ENCODE peak calls at places on chromosome 10, in nine cellular contexts. H, C, N, J, Z, B, S, F and U are unnamed samples.

GRCh38 chr10:57014758-57015157 is 653.7 kb upstream of the ZWINT start:
- DNase-seq in H (no peak), C (no peak), N (no peak), J (no peak), Z (no peak), B (no peak), S (no peak), F (no peak), U (no peak)

GRCh38 chr10:104199567-104199966 is 32.6 kb downstream of the CFAP43 start:
- DNase-seq in H (no peak), C (no peak), N (peak; percentile 54), J (no peak), Z (no peak), B (no peak), S (no peak), F (no peak), U (no peak)

GRCh38 chr10:27547482-27547881 is 43.4 kb downstream of the RAB18 start:
- DNase-seq in H (no peak), C (no peak), N (no peak), J (no peak), Z (no peak), B (no peak), S (no peak), F (no peak), U (no peak)

GRCh38 chr10:13913890-13914289 is 327.1 kb downstream of the PRPF18 start:
- DNase-seq in H (no peak), C (peak; percentile 46), N (no peak), J (no peak), Z (no peak), B (no peak), S (no peak), F (no peak), U (peak; percentile 64)

GRCh38 chr10:79178070-79178576 is 109.4 kb downstream of the ZMIZ1 start:
- DNase-seq in H (no peak), C (no peak), N (no peak), J (no peak), Z (no peak), B (no peak), S (no peak), F (no peak), U (no peak)

GRCh38 chr10:124083740-124084397 is 9.5 kb downstream of the CHST15 start:
- DNase-seq in H (no peak), C (no peak), N (no peak), J (no peak), Z (no peak), B (no peak), S (no peak), F (no peak), U (no peak)

GRCh38 chr10:125123363-125124113 is 36.8 kb downstream of the CTBP2 start:
- DNase-seq in H (peak; percentile 87), C (peak; percentile 68), N (peak; percentile 79), J (peak; percentile 96), Z (no peak), B (peak; percentile 93), S (no peak), F (no peak), U (peak; percentile 70)

GRCh38 chr10:63713191-63714144 is 192.3 kb downstream of the REEP3 start:
- DNase-seq in H (peak; percentile 85), C (peak; percentile 39), N (no peak), J (peak; percentile 53), Z (no peak), B (peak; percentile 38), S (no peak), F (no peak), U (peak; percentile 61)

GRCh38 chr10:93745411-93746065 is 12.2 kb upstream of the LGI1 start:
- DNase-seq in H (no peak), C (peak; percentile 38), N (peak; percentile 26), J (peak; percentile 23), Z (no peak), B (peak; percentile 37), S (no peak), F (no peak), U (peak; percentile 74)

GRCh38 chr10:100866010-100866409 is 46.8 kb upstream of the SLF2 start:
- DNase-seq in H (no peak), C (no peak), N (no peak), J (no peak), Z (no peak), B (no peak), S (no peak), F (no peak), U (no peak)

GRCh38 chr10:98349508-98349922 is 65.5 kb downstream of the PYROXD2 start:
- DNase-seq in H (peak; percentile 71), C (no peak), N (no peak), J (no peak), Z (no peak), B (peak; percentile 33), S (no peak), F (no peak), U (no peak)

GRCh38 chr10:113780681-113781250 is 29.3 kb downstream of the PLEKHS1 start:
- DNase-seq in H (no peak), C (no peak), N (no peak), J (no peak), Z (no peak), B (no peak), S (no peak), F (no peak), U (peak; percentile 60)

GRCh38 chr10:97321032-97321806 is 2.1 kb downstream of the FRAT1 start:
- DNase-seq in H (peak; percentile 65), C (peak; percentile 63), N (no peak), J (no peak), Z (no peak), B (no peak), S (no peak), F (peak; percentile 2), U (peak; percentile 78)

GRCh38 chr10:89494615-89495014 is 40.8 kb downstream of the SLC16A12 start:
- DNase-seq in H (no peak), C (no peak), N (no peak), J (no peak), Z (no peak), B (no peak), S (no peak), F (no peak), U (no peak)

GRCh38 chr10:104777086-104777799 is 136.2 kb downstream of the SORCS3 start:
- DNase-seq in H (no peak), C (no peak), N (no peak), J (no peak), Z (no peak), B (no peak), S (no peak), F (no peak), U (peak; percentile 48)

GRCh38 chr10:118496525-118496924 is 98.9 kb downstream of the PRLHR start:
- DNase-seq in H (no peak), C (no peak), N (no peak), J (no peak), Z (no peak), B (no peak), S (no peak), F (no peak), U (no peak)

GRCh38 chr10:46541017-46541661 is 15.3 kb downstream of the GPRIN2 start:
- DNase-seq in H (peak; percentile 66), C (peak; percentile 28), N (peak; percentile 33), J (no peak), Z (no peak), B (no peak), S (no peak), F (no peak), U (no peak)

GRCh38 chr10:69201045-69201444 is 19.1 kb upstream of the HKDC1 start:
- DNase-seq in H (no peak), C (no peak), N (no peak), J (no peak), Z (no peak), B (no peak), S (no peak), F (no peak), U (no peak)

GRCh38 chr10:113746188-113746950 is 5.1 kb upstream of the PLEKHS1 start:
- DNase-seq in H (peak; percentile 61), C (no peak), N (peak; percentile 22), J (no peak), Z (no peak), B (peak; percentile 8), S (no peak), F (no peak), U (no peak)

GRCh38 chr10:91540714-91541113 is 92.2 kb downstream of the PPP1R3C start:
- DNase-seq in H (no peak), C (no peak), N (no peak), J (peak; percentile 45), Z (no peak), B (peak; percentile 8), S (no peak), F (no peak), U (no peak)

GRCh38 chr10:86336341-86336740 is 30.3 kb downstream of the GRID1 start:
- DNase-seq in H (peak; percentile 23), C (no peak), N (no peak), J (no peak), Z (no peak), B (no peak), S (no peak), F (no peak), U (no peak)

GRCh38 chr10:80517416-80518142 is 20.1 kb upstream of the SH2D4B start:
- DNase-seq in H (peak; percentile 54), C (no peak), N (no peak), J (no peak), Z (no peak), B (no peak), S (no peak), F (no peak), U (no peak)

GRCh38 chr10:51092402-51092801 is 18.1 kb downstream of the PRKG1 start:
- DNase-seq in H (peak; percentile 82), C (peak; percentile 62), N (peak; percentile 4), J (no peak), Z (no peak), B (peak; percentile 79), S (no peak), F (no peak), U (peak; percentile 79)

GRCh38 chr10:71293446-71294090 is 25.5 kb upstream of the SLC29A3 start:
- DNase-seq in H (no peak), C (no peak), N (no peak), J (peak; percentile 31), Z (no peak), B (no peak), S (no peak), F (no peak), U (no peak)

GRCh38 chr10:23693398-23693797 is 254.5 kb downstream of the OTUD1 start:
- DNase-seq in H (no peak), C (peak; percentile 41), N (no peak), J (peak; percentile 6), Z (no peak), B (no peak), S (no peak), F (no peak), U (no peak)

GRCh38 chr10:52004342-52004949 is 305.1 kb upstream of the CSTF2T start:
- DNase-seq in H (no peak), C (no peak), N (peak; percentile 54), J (peak; percentile 51), Z (no peak), B (peak; percentile 94), S (no peak), F (no peak), U (peak; percentile 34)